ENCODE peak calls at places on chromosome 6, in six cellular contexts. G is breast epithelium, V is AG10803, N is mesendoderm, U is dorsolateral prefrontal cortex, K is heart left ventricle. B is an unnamed sample.

GRCh38 chr6:16591681-16592549 is 169.3 kb downstream of the ATXN1 start:
- DNase-seq in K (no peak), N (no peak), V (peak; percentile 31), U (no peak), G (no peak), B (no peak)

GRCh38 chr6:134787261-134787871 is 162.5 kb downstream of the ALDH8A1 start:
- DNase-seq in K (no peak), N (peak; percentile 59), G (no peak), V (peak; percentile 62), U (no peak), B (no peak)

GRCh38 chr6:116060572-116061283 is at the start of gene FRK:
- DNase-seq in U (no peak), G (no peak), N (no peak), V (peak; percentile 49), K (no peak), B (no peak)

GRCh38 chr6:170006524-170007467 is 255.4 kb downstream of the ERMARD start:
- DNase-seq in G (no peak), K (no peak), N (peak; percentile 95), V (no peak), U (peak; percentile 31), B (peak; percentile 74)

GRCh38 chr6:20582586-20583446 is 48.6 kb downstream of the CDKAL1 start:
- DNase-seq in V (no peak), G (no peak), N (no peak), K (no peak), U (no peak), B (no peak)

GRCh38 chr6:166929534-166930189 is 26.7 kb downstream of the RNASET2 start:
- DNase-seq in U (no peak), V (no peak), K (no peak), G (no peak), N (no peak), B (no peak)

GRCh38 chr6:5640614-5641013 is 366.1 kb downstream of the NRN1 start:
- DNase-seq in N (no peak), U (no peak), G (no peak), K (no peak), V (no peak), B (no peak)

GRCh38 chr6:80144753-80145152 is 38.3 kb downstream of the BCKDHB start:
- DNase-seq in V (no peak), G (no peak), U (no peak), K (no peak), N (no peak), B (no peak)

GRCh38 chr6:17334265-17334664 is 53.1 kb downstream of the RBM24 start:
- DNase-seq in U (no peak), V (peak; percentile 52), G (no peak), K (no peak), N (no peak), B (no peak)

GRCh38 chr6:157287247-157287850 is 36.0 kb downstream of the TMEM242 start:
- DNase-seq in V (no peak), G (no peak), K (no peak), U (no peak), N (no peak), B (no peak)

GRCh38 chr6:105253787-105254186 is 74.0 kb upstream of the POPDC3 start:
- DNase-seq in U (no peak), G (no peak), N (no peak), K (no peak), V (no peak), B (no peak)

GRCh38 chr6:87393026-87393622 is 14.6 kb upstream of the CFAP206 start:
- DNase-seq in G (no peak), K (peak; percentile 20), U (no peak), N (peak; percentile 65), V (peak; percentile 76), B (peak; percentile 43)

GRCh38 chr6:36683145-36683655 is 4.7 kb downstream of the CDKN1A start:
- DNase-seq in N (no peak), K (no peak), G (no peak), V (no peak), U (no peak), B (no peak)

GRCh38 chr6:31836676-31837611 is 9.4 kb downstream of the HSPA1B start:
- DNase-seq in U (no peak), N (no peak), K (no peak), G (no peak), V (peak; percentile 34), B (no peak)

GRCh38 chr6:1313755-1314503 is 2.0 kb downstream of the FOXQ1 start:
- DNase-seq in G (no peak), N (peak; percentile 51), V (no peak), K (no peak), U (no peak), B (no peak)

GRCh38 chr6:1312193-1312443 is 220 bp downstream of the FOXQ1 start:
- DNase-seq in N (peak; percentile 29), G (no peak), K (no peak), V (no peak), U (no peak), B (no peak)

GRCh38 chr6:1312444-1313363 is 806 bp downstream of the FOXQ1 start:
- DNase-seq in G (no peak), U (no peak), V (no peak), K (no peak), N (peak; percentile 70), B (peak; percentile 44)

GRCh38 chr6:1314617-1315016 is 2.7 kb downstream of the FOXQ1 start:
- DNase-seq in V (no peak), G (no peak), K (no peak), N (no peak), U (no peak), B (no peak)

DNA sequence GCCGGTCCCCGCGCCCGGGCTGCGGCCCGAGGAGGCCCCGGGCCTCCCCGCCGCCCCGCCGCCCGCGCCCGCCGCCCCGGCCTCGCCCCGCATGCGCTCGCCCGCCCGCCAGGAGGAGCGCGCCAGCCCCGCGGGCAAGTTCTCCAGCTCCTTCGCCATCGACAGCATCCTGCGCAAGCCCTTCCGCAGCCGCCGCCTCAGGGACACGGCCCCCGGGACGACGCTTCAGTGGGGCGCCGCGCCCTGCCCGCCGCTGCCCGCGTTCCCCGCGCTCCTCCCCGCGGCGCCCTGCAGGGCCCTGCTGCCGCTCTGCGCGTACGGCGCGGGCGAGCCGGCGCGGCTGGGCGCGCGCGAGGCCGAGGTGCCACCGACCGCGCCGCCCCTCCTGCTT is 1.5 kb downstream of the FOXQ1 start:
- DNase-seq in G (no peak), K (no peak), N (peak; percentile 27), V (no peak), U (no peak), B (no peak)
- H3K4me3 ChIP-seq in G (peak overlapping the region; percentile 61), K (no peak overlapping the region), N (no peak overlapping the region), V (peak overlapping the region; percentile 54), U (no peak overlapping the region), B (peak overlapping the region; percentile 53)

DNA sequence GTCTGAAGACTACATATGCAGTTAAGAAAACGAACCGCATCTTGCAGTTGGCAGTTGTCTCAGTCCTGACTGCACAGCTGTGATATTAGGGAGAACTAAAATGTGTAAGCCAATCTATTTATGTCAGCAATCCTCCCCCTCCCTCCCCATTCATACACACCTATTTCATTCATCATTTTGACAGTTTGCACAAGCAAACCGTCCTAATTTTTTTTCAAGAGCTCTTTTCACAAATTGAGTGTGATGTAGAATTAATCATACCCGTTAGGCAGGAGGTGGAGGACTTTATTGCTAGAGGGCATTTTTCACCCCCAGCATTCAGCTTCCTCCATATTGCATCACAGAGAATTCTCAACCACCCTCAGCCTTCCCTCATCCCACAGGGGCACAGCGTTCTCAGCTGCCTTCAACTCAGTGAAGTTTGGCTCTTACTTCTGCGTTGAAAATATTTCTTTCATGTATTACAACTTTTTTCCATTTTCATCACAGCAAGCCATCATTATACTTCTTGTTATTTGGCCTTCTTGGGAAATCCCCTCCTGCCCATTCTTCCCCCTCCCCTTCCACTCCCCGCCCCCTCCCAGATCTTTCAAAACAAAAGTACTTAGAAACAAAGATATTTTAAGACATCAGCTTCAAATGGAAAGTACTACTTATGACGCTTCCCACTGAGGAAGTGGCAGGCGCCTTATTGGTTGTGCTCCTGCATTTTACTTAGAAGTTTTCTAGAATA is 37.5 kb downstream of the NOX3 start:
- DNase-seq in G (no peak), V (peak; percentile 77), N (no peak), U (no peak), K (peak; percentile 31), B (no peak)
- H3K4me3 ChIP-seq in G (peak overlapping the region; percentile 21), V (peak overlapping the region; percentile 21), N (no peak overlapping the region), U (no peak overlapping the region), K (peak overlapping the region; percentile 44), B (no peak overlapping the region)

GRCh38 chr6:152634773-152635172 is 2.4 kb downstream of the SYNE1 start:
- DNase-seq in G (no peak), V (peak; percentile 1), N (no peak), K (no peak), U (no peak), B (no peak)
- H3K4me3 ChIP-seq in G (no peak overlapping the region), V (no peak overlapping the region), N (no peak overlapping the region), K (no peak overlapping the region), U (peak overlapping the region; percentile 32), B (no peak overlapping the region)

GRCh38 chr6:149075616-149076354 is 241.7 kb upstream of the TAB2 start:
- DNase-seq in U (no peak), V (peak; percentile 24), N (no peak), K (no peak), G (no peak), B (no peak)

GRCh38 chr6:149074832-149075258 is 242.7 kb upstream of the TAB2 start:
- DNase-seq in U (no peak), N (no peak), G (no peak), V (no peak), K (no peak), B (no peak)

GRCh38 chr6:149078383-149078782 is 239.1 kb upstream of the TAB2 start:
- DNase-seq in V (no peak), G (no peak), U (no peak), K (no peak), N (no peak), B (no peak)

GRCh38 chr6:149077208-149077607 is 240.3 kb upstream of the TAB2 start:
- DNase-seq in N (no peak), G (no peak), K (no peak), U (no peak), V (peak; percentile 57), B (no peak)

DNA sequence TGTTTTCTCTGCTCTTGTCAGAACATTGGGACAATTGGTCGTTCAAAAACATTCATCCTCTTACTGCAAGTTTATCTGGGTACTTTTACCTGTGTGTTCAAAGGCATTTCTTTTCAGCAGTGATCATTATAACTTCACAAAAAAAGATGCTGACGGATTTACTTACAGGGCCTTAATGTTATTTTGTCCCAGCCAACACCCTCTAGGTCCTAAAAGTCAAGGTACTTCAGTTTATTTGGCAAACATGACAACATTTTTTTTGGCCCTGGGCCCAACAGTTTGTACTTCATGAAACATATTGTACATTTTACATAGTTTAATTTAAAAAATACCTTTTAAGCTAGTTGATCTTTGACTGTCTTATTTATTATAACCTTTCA is 241.2 kb upstream of the TAB2 start:
- DNase-seq in N (no peak), U (no peak), G (no peak), V (no peak), K (no peak), B (no peak)
- H3K4me3 ChIP-seq in N (no peak overlapping the region), U (no peak overlapping the region), G (no peak overlapping the region), V (no peak overlapping the region), K (no peak overlapping the region), B (no peak overlapping the region)

GRCh38 chr6:154245542-154245941 is 111.1 kb downstream of the IPCEF1 start:
- DNase-seq in G (no peak), V (no peak), U (no peak), N (peak; percentile 57), K (no peak), B (no peak)
- H3K4me3 ChIP-seq in G (no peak overlapping the region), V (no peak overlapping the region), U (peak overlapping the region; percentile 43), N (no peak overlapping the region), K (no peak overlapping the region), B (no peak overlapping the region)

B was measured in NT2/D1.